ENCODE peak calls at places on chromosomes 5 and 9, in ten cellular contexts. C is CD8-positive, alpha-beta T cell; P is lower leg skin; H is GM23248; V is OCI-LY7; E is left ventricle myocardium inferior; R is HCT116; G is AG10803; Z is adrenal gland; J is thoracic aorta. F is an unnamed sample.

GRCh38 chr5:140362875-140363630 is 3.1 kb downstream of the SLC4A9 start:
- DNase-seq in V (peak), E (peak), R (peak), J (no peak), G (peak), C (peak), P (peak), Z (peak), H (peak), F (no peak)

GRCh38 chr5:82513739-82514138 is 235.6 kb upstream of the RPS23 start:
- DNase-seq in C (no peak), G (no peak), E (no peak), P (no peak), J (no peak), V (no peak), R (no peak), H (no peak), Z (no peak), F (no peak)

GRCh38 chr9:95937131-95937530 is 61.6 kb downstream of the ERCC6L2 start:
- DNase-seq in J (no peak), Z (no peak), V (no peak), C (no peak), G (no peak), R (no peak), P (no peak), E (no peak), H (no peak), F (no peak)

GRCh38 chr5:80246995-80247729 is 8.7 kb downstream of the SERINC5 start:
- DNase-seq in C (no peak), E (peak), V (no peak), P (no peak), Z (peak), J (peak), G (peak), H (peak), R (peak), F (no peak)

GRCh38 chr5:160539431-160539830 is 117.8 kb downstream of the PTTG1 start:
- DNase-seq in G (no peak), R (no peak), C (no peak), J (no peak), Z (no peak), H (peak), V (no peak), P (no peak), E (no peak), F (no peak)

GRCh38 chr5:73284985-73285384 is 112.0 kb downstream of the TMEM174 start:
- DNase-seq in G (no peak), P (no peak), R (no peak), V (no peak), E (no peak), Z (no peak), H (no peak), J (no peak), C (no peak), F (no peak)

GRCh38 chr5:139341689-139342422 is at the start of gene PAIP2:
- DNase-seq in C (peak), J (peak), Z (peak), G (peak), P (peak), R (peak), E (peak), H (peak), V (peak), F (peak)

GRCh38 chr5:87912419-87912818 is 356.2 kb downstream of the TMEM161B start:
- DNase-seq in C (no peak), V (no peak), H (no peak), P (no peak), Z (no peak), R (no peak), E (no peak), G (no peak), J (no peak), F (no peak)

GRCh38 chr5:66362676-66363075 is 218.6 kb downstream of the SREK1 start:
- DNase-seq in R (no peak), P (no peak), G (no peak), Z (no peak), C (no peak), V (no peak), J (no peak), E (no peak), H (peak), F (no peak)

GRCh38 chr5:96809898-96810297 is 2.2 kb upstream of the ERAP1 start:
- DNase-seq in V (no peak), G (no peak), R (no peak), Z (peak), J (no peak), C (no peak), P (no peak), E (no peak), H (no peak), F (no peak)

GRCh38 chr5:96808541-96808828 is 740 bp upstream of the ERAP1 start:
- DNase-seq in G (no peak), C (no peak), Z (no peak), V (no peak), R (no peak), E (no peak), J (no peak), P (no peak), H (no peak), F (no peak)

GRCh38 chr5:96812851-96813250 is 5.1 kb upstream of the ERAP1 start:
- DNase-seq in Z (no peak), V (no peak), H (no peak), E (no peak), G (no peak), J (no peak), C (no peak), P (no peak), R (no peak), F (no peak)

GRCh38 chr5:96807099-96807654 is 568 bp downstream of the ERAP1 start:
- DNase-seq in C (peak), J (peak), V (peak), R (no peak), E (peak), H (peak), G (peak), Z (peak), P (peak), F (no peak)

DNA sequence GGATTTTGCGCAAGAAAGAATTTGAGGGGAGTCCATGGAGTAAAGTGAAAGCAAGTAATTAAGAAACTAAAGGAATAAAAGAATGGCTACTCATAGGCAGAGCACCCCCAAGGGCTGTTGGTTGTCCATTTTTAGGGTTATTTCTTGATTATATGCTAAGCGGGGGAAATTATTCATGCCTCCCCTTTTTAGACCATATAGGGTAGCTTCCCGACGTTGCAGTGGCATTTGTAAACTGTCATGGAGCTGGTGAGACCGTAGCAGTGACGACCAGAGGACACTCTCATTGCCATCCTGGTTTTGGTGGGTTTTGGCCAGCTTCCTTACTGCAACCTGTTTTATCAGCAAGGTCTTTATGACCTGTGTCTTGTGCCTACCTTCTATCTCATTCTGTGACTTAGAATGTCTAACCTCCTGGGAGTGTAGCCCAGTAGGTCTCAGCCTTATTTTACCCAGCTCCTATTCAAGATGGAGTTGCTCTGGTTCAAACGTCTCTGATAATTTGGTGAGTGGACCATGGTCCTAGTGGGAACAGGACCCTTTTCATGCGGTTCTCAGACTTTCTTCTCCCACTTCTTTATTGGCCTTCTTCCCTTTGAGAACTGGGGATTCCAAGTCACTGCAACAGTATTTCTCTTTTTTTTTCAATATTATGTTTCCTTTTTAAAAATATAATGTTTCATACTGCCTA is 1.3 kb upstream of the ERAP1 start:
- DNase-seq in C (no peak), E (no peak), J (no peak), P (no peak), V (no peak), R (no peak), G (no peak), H (no peak), Z (no peak), F (no peak)
- H3K4me3 ChIP-seq in C (no peak), E (peak), J (peak), P (no peak), V (peak), R (peak), G (no peak), H (peak), Z (no peak), F (peak)

DNA sequence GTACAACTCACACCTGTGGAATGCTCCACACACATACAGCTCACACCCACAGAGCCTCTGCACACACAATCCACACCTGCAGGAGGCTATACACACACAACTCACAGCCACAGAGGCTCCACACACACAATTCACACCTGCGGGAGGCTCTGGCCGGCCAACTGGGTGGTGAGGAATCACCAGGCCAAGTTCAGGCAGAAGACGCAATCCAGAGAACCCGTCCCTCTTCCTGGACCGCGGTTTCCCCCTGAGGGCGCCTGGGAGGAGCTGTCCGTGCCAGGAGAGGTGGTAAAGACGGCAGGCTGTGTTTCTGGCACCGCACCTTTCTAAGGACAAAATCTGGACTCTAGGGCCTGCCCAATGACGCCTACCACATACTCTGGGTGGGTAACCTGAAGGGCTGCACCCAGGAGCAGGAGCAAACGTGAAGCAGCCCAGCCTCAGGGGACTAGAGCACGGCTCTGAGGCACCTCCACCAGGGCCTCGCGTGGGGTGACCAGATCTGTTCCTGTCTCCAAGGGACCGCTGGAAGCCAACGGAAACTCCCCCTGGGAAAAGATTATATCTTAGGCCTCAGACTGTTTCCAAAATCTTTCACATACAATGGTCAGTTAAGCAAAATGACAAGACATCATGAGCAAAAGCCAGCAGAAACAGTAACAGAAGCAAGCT is 17.0 kb downstream of the CAMSAP1 start:
- DNase-seq in R (no peak), H (no peak), P (peak), E (no peak), Z (no peak), C (no peak), V (no peak), G (no peak), J (no peak), F (no peak)
- H3K4me3 ChIP-seq in R (no peak), H (no peak), P (no peak), E (no peak), Z (no peak), C (no peak), V (no peak), G (no peak), J (no peak), F (no peak)

DNA sequence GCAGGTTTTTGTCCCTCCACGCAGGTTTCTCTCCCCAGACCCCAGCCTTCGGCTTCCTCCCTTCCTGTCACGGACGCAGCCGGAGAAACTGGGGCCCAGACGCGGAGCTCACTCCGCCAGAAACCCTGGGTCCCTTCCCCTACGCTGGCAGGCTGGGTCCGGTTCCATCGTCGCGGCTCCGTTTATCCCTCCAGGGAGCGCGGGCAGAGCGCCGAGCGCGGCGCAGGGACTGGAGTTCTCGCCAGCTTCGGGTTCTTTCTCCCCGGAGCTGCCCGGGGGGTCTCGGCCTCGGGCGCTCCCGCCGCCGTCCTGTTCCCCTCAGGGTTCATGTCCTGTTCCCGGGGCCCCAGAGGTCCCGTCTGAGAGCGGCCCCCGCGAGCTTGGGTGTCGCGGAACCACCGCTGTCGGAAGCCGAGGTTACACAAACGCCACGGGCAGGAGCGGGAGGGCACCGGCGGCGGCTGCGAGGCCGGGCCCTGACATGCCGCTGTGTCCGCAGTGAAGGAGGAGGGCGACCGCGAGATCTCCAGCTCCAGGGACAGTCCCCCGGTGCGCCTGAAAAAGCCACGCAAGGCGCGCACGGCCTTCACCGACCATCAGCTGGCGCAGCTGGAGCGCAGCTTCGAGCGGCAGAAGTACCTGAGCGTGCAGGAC is 4.6 kb downstream of the BARHL1 start:
- DNase-seq in V (no peak), P (no peak), G (no peak), R (no peak), E (no peak), C (no peak), H (no peak), J (no peak), Z (no peak), F (no peak)
- H3K4me3 ChIP-seq in V (no peak), P (no peak), G (no peak), R (no peak), E (no peak), C (no peak), H (no peak), J (no peak), Z (no peak), F (no peak)

GRCh38 chr9:135979472-135980166 is 18.4 kb upstream of the UBAC1 start:
- DNase-seq in C (no peak), R (no peak), P (no peak), G (no peak), E (no peak), J (no peak), H (no peak), V (no peak), Z (no peak), F (no peak)
- H3K4me3 ChIP-seq in C (no peak), R (no peak), P (no peak), G (no peak), E (no peak), J (no peak), H (no peak), V (no peak), Z (no peak), F (no peak)

GRCh38 chr9:131395745-131396479 is 2.0 kb downstream of the PRRC2B start:
- DNase-seq in H (peak), E (no peak), Z (no peak), P (no peak), G (no peak), R (no peak), C (no peak), V (peak), J (no peak), F (no peak)

GRCh38 chr9:131397100-131397790 is 3.4 kb downstream of the PRRC2B start:
- DNase-seq in E (no peak), C (no peak), R (no peak), Z (no peak), H (peak), V (no peak), G (no peak), J (no peak), P (no peak), F (no peak)

GRCh38 chr9:131398204-131398603 is 4.3 kb downstream of the PRRC2B start:
- DNase-seq in H (no peak), E (no peak), C (peak), P (no peak), R (no peak), V (peak), G (no peak), Z (peak), J (no peak), F (peak)

GRCh38 chr9:131395027-131395744 is 1.3 kb downstream of the PRRC2B start:
- DNase-seq in C (peak), E (no peak), Z (no peak), J (no peak), V (peak), G (no peak), H (peak), P (peak), R (no peak), F (peak)

DNA sequence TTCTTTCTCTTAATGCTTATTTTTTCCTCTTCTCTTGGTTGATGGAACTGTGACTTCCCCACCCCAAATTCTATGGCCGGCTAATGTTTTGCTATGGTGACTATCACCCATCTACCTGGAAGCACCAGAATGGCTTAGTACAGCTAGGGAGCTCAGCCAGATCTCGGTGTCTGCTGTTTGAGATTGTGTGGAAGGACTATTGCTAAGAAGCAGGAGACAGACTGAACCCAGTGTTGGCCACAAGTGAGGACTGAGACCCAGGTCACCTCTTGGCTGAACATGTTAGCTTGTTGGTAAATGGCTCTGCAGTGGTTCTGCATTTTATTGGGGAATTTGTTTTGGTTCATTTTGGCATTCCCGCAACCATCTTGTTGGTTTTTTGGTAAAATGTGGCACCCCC is 2.7 kb downstream of the PRRC2B start:
- DNase-seq in Z (no peak), R (no peak), P (no peak), J (no peak), H (no peak), V (no peak), G (no peak), E (no peak), C (no peak), F (no peak)
- H3K4me3 ChIP-seq in Z (no peak), R (no peak), P (no peak), J (peak), H (peak), V (peak), G (peak), E (peak), C (peak), F (no peak)

F was measured in Jurkat, Clone E6-1.